ENCODE peak calls at places on chromosomes 6 and 20, in ten cellular contexts. One of them, this sample, is unnamed.

GRCh38 chr20:3645309-3646066 is 17.7 kb downstream of the GFRA4 start:
- DNase-seq in mammary epithelial cell: no peak
- DNase-seq in neural progenitor cell: no peak
- DNase-seq in MM.1S: no peak
- DNase-seq in GM12878: no peak
- DNase-seq in HCT116: no peak
- DNase-seq in GM23248: no peak
- DNase-seq in H1: peak
- DNase-seq in hepatocyte: no peak
- DNase-seq in fibroblast of lung: no peak
- DNase-seq in this sample: peak

GRCh38 chr6:86148586-86148985 is 505.9 kb upstream of the SYNCRIP start:
- DNase-seq in neural progenitor cell: no peak
- DNase-seq in HCT116: no peak
- DNase-seq in hepatocyte: no peak
- DNase-seq in GM23248: no peak
- DNase-seq in fibroblast of lung: no peak
- DNase-seq in H1: no peak
- DNase-seq in MM.1S: no peak
- DNase-seq in GM12878: no peak
- DNase-seq in mammary epithelial cell: no peak
- DNase-seq in this sample: no peak

GRCh38 chr20:19974621-19975435 is 42.3 kb upstream of the NAA20 start:
- DNase-seq in mammary epithelial cell: peak
- DNase-seq in fibroblast of lung: peak
- DNase-seq in H1: peak
- DNase-seq in HCT116: no peak
- DNase-seq in MM.1S: no peak
- DNase-seq in GM12878: no peak
- DNase-seq in hepatocyte: peak
- DNase-seq in GM23248: peak
- DNase-seq in neural progenitor cell: no peak
- DNase-seq in this sample: peak

GRCh38 chr6:104959453-104959858 is 2.5 kb downstream of the LIN28B start:
- DNase-seq in mammary epithelial cell: no peak
- DNase-seq in H1: no peak
- DNase-seq in GM23248: no peak
- DNase-seq in fibroblast of lung: no peak
- DNase-seq in MM.1S: no peak
- DNase-seq in GM12878: no peak
- DNase-seq in hepatocyte: no peak
- DNase-seq in neural progenitor cell: no peak
- DNase-seq in HCT116: no peak
- DNase-seq in this sample: no peak

GRCh38 chr6:8181162-8181909 is 79.0 kb upstream of the EEF1E1 start:
- DNase-seq in H1: no peak
- DNase-seq in mammary epithelial cell: no peak
- DNase-seq in fibroblast of lung: no peak
- DNase-seq in HCT116: no peak
- DNase-seq in MM.1S: no peak
- DNase-seq in GM12878: no peak
- DNase-seq in neural progenitor cell: no peak
- DNase-seq in hepatocyte: no peak
- DNase-seq in GM23248: no peak
- DNase-seq in this sample: no peak

GRCh38 chr20:4951299-4951698 is 50.0 kb downstream of the SLC23A2 start:
- DNase-seq in GM23248: peak
- DNase-seq in HCT116: peak
- DNase-seq in H1: no peak
- DNase-seq in MM.1S: no peak
- DNase-seq in neural progenitor cell: no peak
- DNase-seq in GM12878: no peak
- DNase-seq in fibroblast of lung: peak
- DNase-seq in mammary epithelial cell: peak
- DNase-seq in hepatocyte: peak
- DNase-seq in this sample: peak

GRCh38 chr20:8116067-8116811 is 15.8 kb upstream of the PLCB1 start:
- DNase-seq in GM12878: no peak
- DNase-seq in HCT116: no peak
- DNase-seq in hepatocyte: no peak
- DNase-seq in MM.1S: no peak
- DNase-seq in H1: no peak
- DNase-seq in mammary epithelial cell: no peak
- DNase-seq in GM23248: peak
- DNase-seq in neural progenitor cell: no peak
- DNase-seq in fibroblast of lung: peak
- DNase-seq in this sample: no peak

GRCh38 chr6:170260686-170261085 is 30.2 kb downstream of the DLL1 start:
- DNase-seq in HCT116: peak
- DNase-seq in MM.1S: no peak
- DNase-seq in hepatocyte: no peak
- DNase-seq in GM12878: no peak
- DNase-seq in neural progenitor cell: no peak
- DNase-seq in mammary epithelial cell: no peak
- DNase-seq in H1: no peak
- DNase-seq in fibroblast of lung: no peak
- DNase-seq in GM23248: no peak
- DNase-seq in this sample: peak

GRCh38 chr20:40744072-40744471 is 55.0 kb upstream of the MAFB start:
- DNase-seq in neural progenitor cell: no peak
- DNase-seq in fibroblast of lung: no peak
- DNase-seq in GM12878: no peak
- DNase-seq in mammary epithelial cell: no peak
- DNase-seq in H1: peak
- DNase-seq in HCT116: no peak
- DNase-seq in MM.1S: no peak
- DNase-seq in GM23248: no peak
- DNase-seq in hepatocyte: no peak
- DNase-seq in this sample: no peak

GRCh38 chr20:40748182-40748581 is 59.1 kb upstream of the MAFB start:
- DNase-seq in MM.1S: no peak
- DNase-seq in HCT116: no peak
- DNase-seq in hepatocyte: no peak
- DNase-seq in GM23248: no peak
- DNase-seq in mammary epithelial cell: no peak
- DNase-seq in neural progenitor cell: no peak
- DNase-seq in fibroblast of lung: no peak
- DNase-seq in H1: peak
- DNase-seq in GM12878: no peak
- DNase-seq in this sample: no peak

GRCh38 chr20:40743172-40743775 is 54.2 kb upstream of the MAFB start:
- DNase-seq in HCT116: no peak
- DNase-seq in mammary epithelial cell: no peak
- DNase-seq in GM23248: no peak
- DNase-seq in GM12878: no peak
- DNase-seq in hepatocyte: no peak
- DNase-seq in MM.1S: no peak
- DNase-seq in fibroblast of lung: no peak
- DNase-seq in H1: peak
- DNase-seq in neural progenitor cell: no peak
- DNase-seq in this sample: no peak

GRCh38 chr20:40741507-40742106 is 52.6 kb upstream of the MAFB start:
- DNase-seq in neural progenitor cell: peak
- DNase-seq in hepatocyte: peak
- DNase-seq in fibroblast of lung: peak
- DNase-seq in mammary epithelial cell: peak
- DNase-seq in MM.1S: peak
- DNase-seq in GM12878: no peak
- DNase-seq in HCT116: peak
- DNase-seq in H1: peak
- DNase-seq in GM23248: peak
- DNase-seq in this sample: peak

DNA sequence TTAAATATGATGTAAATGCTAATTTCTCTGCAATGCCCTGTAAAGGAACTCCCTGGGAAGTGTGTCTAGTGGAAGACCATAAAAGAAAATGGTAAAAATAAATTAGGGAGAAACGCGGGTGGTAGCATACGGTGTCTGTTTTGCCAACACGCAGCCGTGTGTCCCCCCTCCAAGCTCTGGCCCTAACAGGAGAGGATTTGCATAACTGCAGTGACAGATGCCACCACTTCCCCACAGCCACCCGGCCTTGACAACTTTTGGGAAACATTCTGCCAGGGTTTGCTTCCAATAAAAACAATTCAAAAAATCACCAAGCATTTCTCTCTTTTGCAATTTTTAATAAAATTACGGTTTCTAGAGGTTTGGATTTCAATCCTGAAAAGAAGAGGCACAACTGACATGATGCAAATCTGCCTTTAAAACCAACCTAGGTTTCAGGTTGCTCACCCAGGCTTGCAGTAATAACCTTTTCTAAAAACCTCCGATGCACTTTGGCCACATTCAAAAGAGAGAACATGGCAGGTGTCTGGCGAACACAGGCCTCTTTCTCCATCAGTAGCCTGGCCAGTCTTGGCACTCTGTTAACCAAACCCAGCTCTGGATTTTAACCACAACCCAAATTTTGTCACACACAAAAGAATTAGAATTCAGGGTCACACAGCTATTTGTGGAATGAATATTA is 55.6 kb upstream of the MAFB start:
- DNase-seq in GM12878: no peak
- DNase-seq in fibroblast of lung: no peak
- DNase-seq in neural progenitor cell: no peak
- DNase-seq in hepatocyte: no peak
- DNase-seq in MM.1S: no peak
- DNase-seq in mammary epithelial cell: no peak
- DNase-seq in HCT116: no peak
- DNase-seq in GM23248: no peak
- DNase-seq in H1: peak
- DNase-seq in this sample: no peak
- H3K4me2 ChIP-seq in GM12878: no peak
- H3K4me2 ChIP-seq in fibroblast of lung: no peak
- H3K4me2 ChIP-seq in neural progenitor cell: no peak
- H3K4me2 ChIP-seq in hepatocyte: no peak
- H3K4me2 ChIP-seq in MM.1S: no peak
- H3K4me2 ChIP-seq in mammary epithelial cell: no peak
- H3K4me2 ChIP-seq in HCT116: no peak
- H3K4me2 ChIP-seq in GM23248: no peak
- H3K4me2 ChIP-seq in H1: no peak
- H3K4me2 ChIP-seq in this sample: no peak

GRCh38 chr6:49535795-49536194 is 14.7 kb upstream of the C6orf141 start:
- DNase-seq in HCT116: no peak
- DNase-seq in GM23248: no peak
- DNase-seq in MM.1S: no peak
- DNase-seq in neural progenitor cell: no peak
- DNase-seq in hepatocyte: no peak
- DNase-seq in mammary epithelial cell: no peak
- DNase-seq in GM12878: no peak
- DNase-seq in fibroblast of lung: no peak
- DNase-seq in H1: no peak
- DNase-seq in this sample: peak

GRCh38 chr6:49541210-49541724 is 9.2 kb upstream of the C6orf141 start:
- DNase-seq in fibroblast of lung: peak
- DNase-seq in neural progenitor cell: no peak
- DNase-seq in HCT116: peak
- DNase-seq in mammary epithelial cell: peak
- DNase-seq in GM23248: peak
- DNase-seq in MM.1S: no peak
- DNase-seq in GM12878: no peak
- DNase-seq in H1: no peak
- DNase-seq in hepatocyte: peak
- DNase-seq in this sample: peak

GRCh38 chr6:49540614-49541013 is 9.9 kb upstream of the C6orf141 start:
- DNase-seq in fibroblast of lung: no peak
- DNase-seq in MM.1S: no peak
- DNase-seq in HCT116: no peak
- DNase-seq in hepatocyte: no peak
- DNase-seq in H1: no peak
- DNase-seq in GM12878: no peak
- DNase-seq in GM23248: peak
- DNase-seq in mammary epithelial cell: no peak
- DNase-seq in neural progenitor cell: no peak
- DNase-seq in this sample: peak

GRCh38 chr6:49541936-49542335 is 8.5 kb upstream of the C6orf141 start:
- DNase-seq in GM23248: no peak
- DNase-seq in GM12878: no peak
- DNase-seq in fibroblast of lung: no peak
- DNase-seq in hepatocyte: no peak
- DNase-seq in neural progenitor cell: no peak
- DNase-seq in HCT116: no peak
- DNase-seq in MM.1S: no peak
- DNase-seq in mammary epithelial cell: peak
- DNase-seq in H1: no peak
- DNase-seq in this sample: peak

DNA sequence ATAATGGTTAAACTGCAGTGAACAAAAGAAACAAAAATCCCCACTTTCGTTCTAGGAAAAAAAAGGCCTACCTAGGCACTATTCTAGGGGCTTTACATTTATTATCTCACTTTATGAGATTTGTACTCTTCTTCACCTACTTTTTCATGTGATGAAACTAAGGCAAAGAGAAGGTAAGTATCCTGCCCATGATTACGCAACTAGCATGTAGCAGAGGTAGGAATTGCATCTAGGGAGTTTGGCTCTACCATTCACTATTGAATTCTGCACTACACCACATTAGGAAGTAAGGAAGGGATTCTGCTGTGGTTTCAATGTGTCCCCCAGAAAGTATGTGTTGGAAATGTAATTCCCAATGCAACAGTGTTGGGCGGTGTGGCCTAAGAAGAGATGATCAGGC is 11.4 kb upstream of the C6orf141 start:
- DNase-seq in GM23248: no peak
- DNase-seq in fibroblast of lung: no peak
- DNase-seq in H1: no peak
- DNase-seq in GM12878: no peak
- DNase-seq in hepatocyte: no peak
- DNase-seq in mammary epithelial cell: no peak
- DNase-seq in neural progenitor cell: no peak
- DNase-seq in HCT116: no peak
- DNase-seq in MM.1S: no peak
- DNase-seq in this sample: no peak
- H3K4me3 ChIP-seq in GM23248: no peak
- H3K4me3 ChIP-seq in fibroblast of lung: no peak
- H3K4me3 ChIP-seq in H1: no peak
- H3K4me3 ChIP-seq in GM12878: no peak
- H3K4me3 ChIP-seq in hepatocyte: no peak
- H3K4me3 ChIP-seq in mammary epithelial cell: no peak
- H3K4me3 ChIP-seq in neural progenitor cell: no peak
- H3K4me3 ChIP-seq in HCT116: no peak
- H3K4me3 ChIP-seq in MM.1S: no peak
- H3K4me3 ChIP-seq in this sample: no peak

GRCh38 chr6:16759646-16760535 is 1.4 kb downstream of the ATXN1 start:
- DNase-seq in hepatocyte: peak
- DNase-seq in neural progenitor cell: peak
- DNase-seq in GM12878: no peak
- DNase-seq in fibroblast of lung: peak
- DNase-seq in mammary epithelial cell: peak
- DNase-seq in MM.1S: peak
- DNase-seq in H1: peak
- DNase-seq in HCT116: no peak
- DNase-seq in GM23248: peak
- DNase-seq in this sample: peak
- TF ChIP-seq EZH2 in hepatocyte: no peak
- TF ChIP-seq EZH2 in neural progenitor cell: peak
- TF ChIP-seq EZH2 in GM12878: no peak
- TF ChIP-seq EZH2 in fibroblast of lung: no peak
- TF ChIP-seq EZH2 in mammary epithelial cell: no peak
- TF ChIP-seq EZH2 in MM.1S: no peak
- TF ChIP-seq EZH2 in H1: no peak
- TF ChIP-seq EZH2 in HCT116: no peak
- TF ChIP-seq EZH2 in GM23248: no peak
- TF ChIP-seq EZH2 in this sample: no peak

GRCh38 chr6:52341861-52342260 is 20.1 kb upstream of the PAQR8 start:
- DNase-seq in H1: no peak
- DNase-seq in HCT116: no peak
- DNase-seq in neural progenitor cell: no peak
- DNase-seq in GM12878: no peak
- DNase-seq in GM23248: no peak
- DNase-seq in MM.1S: no peak
- DNase-seq in mammary epithelial cell: peak
- DNase-seq in fibroblast of lung: no peak
- DNase-seq in hepatocyte: no peak
- DNase-seq in this sample: no peak

GRCh38 chr6:52340603-52340880 is 21.4 kb upstream of the PAQR8 start:
- DNase-seq in mammary epithelial cell: no peak
- DNase-seq in hepatocyte: no peak
- DNase-seq in MM.1S: no peak
- DNase-seq in GM23248: no peak
- DNase-seq in fibroblast of lung: no peak
- DNase-seq in neural progenitor cell: no peak
- DNase-seq in H1: no peak
- DNase-seq in HCT116: no peak
- DNase-seq in GM12878: no peak
- DNase-seq in this sample: no peak

GRCh38 chr6:52351879-52352238 is 10.1 kb upstream of the PAQR8 start:
- DNase-seq in HCT116: no peak
- DNase-seq in MM.1S: no peak
- DNase-seq in mammary epithelial cell: no peak
- DNase-seq in fibroblast of lung: no peak
- DNase-seq in neural progenitor cell: no peak
- DNase-seq in H1: no peak
- DNase-seq in GM12878: no peak
- DNase-seq in GM23248: no peak
- DNase-seq in hepatocyte: no peak
- DNase-seq in this sample: no peak

GRCh38 chr6:52352239-52353008 is 9.5 kb upstream of the PAQR8 start:
- DNase-seq in GM23248: peak
- DNase-seq in MM.1S: peak
- DNase-seq in H1: no peak
- DNase-seq in mammary epithelial cell: peak
- DNase-seq in HCT116: peak
- DNase-seq in fibroblast of lung: peak
- DNase-seq in GM12878: peak
- DNase-seq in hepatocyte: peak
- DNase-seq in neural progenitor cell: peak
- DNase-seq in this sample: peak

DNA sequence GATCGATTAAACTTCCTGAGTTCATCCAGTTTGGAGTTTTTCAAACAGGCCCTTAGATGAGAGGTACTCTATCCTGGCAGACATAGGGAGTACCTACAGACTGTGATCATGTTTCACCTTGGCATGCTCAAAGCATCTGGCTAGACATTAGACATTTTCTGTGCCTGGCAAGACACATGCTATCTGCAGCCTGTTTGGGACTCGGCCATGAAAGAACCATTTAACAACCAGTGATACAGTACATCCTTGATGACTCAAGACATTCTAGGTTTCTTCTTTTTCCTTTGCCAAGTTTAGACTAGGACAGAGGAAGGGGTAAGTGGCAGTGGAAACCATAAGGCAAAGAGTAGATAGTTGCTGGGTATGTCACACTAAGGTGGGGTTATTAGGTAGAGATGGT is 15.4 kb upstream of the PAQR8 start:
- DNase-seq in fibroblast of lung: no peak
- DNase-seq in hepatocyte: no peak
- DNase-seq in MM.1S: no peak
- DNase-seq in mammary epithelial cell: peak
- DNase-seq in GM12878: no peak
- DNase-seq in GM23248: no peak
- DNase-seq in neural progenitor cell: no peak
- DNase-seq in H1: no peak
- DNase-seq in HCT116: no peak
- DNase-seq in this sample: peak
- H3K4me2 ChIP-seq in fibroblast of lung: no peak
- H3K4me2 ChIP-seq in hepatocyte: no peak
- H3K4me2 ChIP-seq in MM.1S: no peak
- H3K4me2 ChIP-seq in mammary epithelial cell: no peak
- H3K4me2 ChIP-seq in GM12878: no peak
- H3K4me2 ChIP-seq in GM23248: no peak
- H3K4me2 ChIP-seq in neural progenitor cell: no peak
- H3K4me2 ChIP-seq in H1: no peak
- H3K4me2 ChIP-seq in HCT116: no peak
- H3K4me2 ChIP-seq in this sample: no peak